ENCODE peak calls at places on chromosomes 6 and 20, in seven cellular contexts. One of them, this sample, is unnamed.

GRCh38 chr6:119879731-119880130 is 530.2 kb upstream of the MAN1A1 start:
- DNase-seq in SK-N-SH: no peak
- DNase-seq in GM12878: no peak
- DNase-seq in H1: no peak
- DNase-seq in A549: no peak
- DNase-seq in IMR-90: no peak
- DNase-seq in HepG2: no peak
- DNase-seq in this sample: no peak

GRCh38 chr6:80438728-80439127 is 332.3 kb downstream of the BCKDHB start:
- DNase-seq in HepG2: no peak
- DNase-seq in IMR-90: peak
- DNase-seq in H1: peak
- DNase-seq in SK-N-SH: no peak
- DNase-seq in GM12878: no peak
- DNase-seq in A549: peak
- DNase-seq in this sample: no peak

GRCh38 chr6:118876201-118876600 is 17.8 kb upstream of the ASF1A start:
- DNase-seq in IMR-90: peak
- DNase-seq in GM12878: no peak
- DNase-seq in HepG2: peak
- DNase-seq in H1: no peak
- DNase-seq in A549: peak
- DNase-seq in SK-N-SH: no peak
- DNase-seq in this sample: no peak

GRCh38 chr6:64589961-64590360 is 954.4 kb downstream of the PHF3 start:
- DNase-seq in H1: no peak
- DNase-seq in IMR-90: no peak
- DNase-seq in A549: no peak
- DNase-seq in GM12878: no peak
- DNase-seq in SK-N-SH: no peak
- DNase-seq in HepG2: no peak
- DNase-seq in this sample: no peak

GRCh38 chr6:57182017-57182432 is 9.9 kb downstream of the BAG2 start:
- DNase-seq in SK-N-SH: no peak
- DNase-seq in H1: no peak
- DNase-seq in GM12878: no peak
- DNase-seq in A549: no peak
- DNase-seq in HepG2: no peak
- DNase-seq in IMR-90: peak
- DNase-seq in this sample: peak

GRCh38 chr6:85191656-85192055 is 258.2 kb upstream of the NT5E start:
- DNase-seq in SK-N-SH: no peak
- DNase-seq in A549: no peak
- DNase-seq in IMR-90: peak
- DNase-seq in GM12878: no peak
- DNase-seq in H1: no peak
- DNase-seq in HepG2: no peak
- DNase-seq in this sample: no peak

GRCh38 chr6:169190144-169190584 is 63.5 kb downstream of the THBS2 start:
- DNase-seq in GM12878: no peak
- DNase-seq in H1: no peak
- DNase-seq in HepG2: no peak
- DNase-seq in SK-N-SH: no peak
- DNase-seq in IMR-90: peak
- DNase-seq in A549: no peak
- DNase-seq in this sample: no peak

GRCh38 chr6:25788305-25788922 is 33.9 kb downstream of the SLC17A4 start:
- DNase-seq in H1: peak
- DNase-seq in GM12878: no peak
- DNase-seq in SK-N-SH: peak
- DNase-seq in HepG2: peak
- DNase-seq in A549: peak
- DNase-seq in IMR-90: peak
- DNase-seq in this sample: peak

GRCh38 chr6:33445020-33445676 is 9.2 kb upstream of the ZBTB9 start:
- DNase-seq in HepG2: no peak
- DNase-seq in IMR-90: no peak
- DNase-seq in GM12878: no peak
- DNase-seq in H1: no peak
- DNase-seq in SK-N-SH: peak
- DNase-seq in A549: no peak
- DNase-seq in this sample: no peak

GRCh38 chr20:914727-915498 is 1.2 kb downstream of the ANGPT4 start:
- DNase-seq in IMR-90: no peak
- DNase-seq in GM12878: no peak
- DNase-seq in A549: no peak
- DNase-seq in SK-N-SH: no peak
- DNase-seq in H1: no peak
- DNase-seq in HepG2: no peak
- DNase-seq in this sample: no peak

GRCh38 chr6:3294921-3295871 is 36.4 kb downstream of the PSMG4 start:
- DNase-seq in HepG2: peak
- DNase-seq in SK-N-SH: peak
- DNase-seq in GM12878: no peak
- DNase-seq in IMR-90: no peak
- DNase-seq in A549: no peak
- DNase-seq in H1: no peak
- DNase-seq in this sample: no peak

GRCh38 chr6:106513813-106514212 is 115.5 kb downstream of the RTN4IP1 start:
- DNase-seq in GM12878: no peak
- DNase-seq in H1: no peak
- DNase-seq in HepG2: no peak
- DNase-seq in IMR-90: no peak
- DNase-seq in SK-N-SH: peak
- DNase-seq in A549: no peak
- DNase-seq in this sample: no peak

GRCh38 chr6:36845233-36845632 is 6.0 kb upstream of the CPNE5 start:
- DNase-seq in GM12878: no peak
- DNase-seq in IMR-90: no peak
- DNase-seq in A549: no peak
- DNase-seq in HepG2: no peak
- DNase-seq in H1: no peak
- DNase-seq in SK-N-SH: no peak
- DNase-seq in this sample: no peak
- H3K27ac ChIP-seq in GM12878: no peak
- H3K27ac ChIP-seq in IMR-90: no peak
- H3K27ac ChIP-seq in A549: no peak
- H3K27ac ChIP-seq in HepG2: no peak
- H3K27ac ChIP-seq in H1: no peak
- H3K27ac ChIP-seq in SK-N-SH: no peak
- H3K27ac ChIP-seq in this sample: no peak

DNA sequence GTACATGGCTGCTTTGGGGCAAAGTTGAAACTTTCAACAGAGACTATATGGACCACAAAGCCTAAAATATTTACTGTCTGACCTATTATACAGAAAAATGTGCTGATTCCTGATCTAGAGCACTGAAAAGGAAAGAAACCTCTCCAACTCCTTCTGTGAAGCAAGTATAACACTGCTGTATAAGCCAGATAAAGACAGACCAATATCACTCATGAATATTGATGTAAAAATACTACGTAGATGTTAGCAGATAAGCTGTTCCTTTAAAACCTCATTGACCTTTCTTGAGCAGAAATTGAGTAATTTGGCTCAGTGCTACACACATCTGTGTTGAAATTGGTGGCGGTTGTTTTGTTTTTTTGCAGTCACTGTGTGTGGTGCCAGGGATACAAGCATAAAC is 69.9 kb upstream of the HDAC2 start:
- DNase-seq in IMR-90: no peak
- DNase-seq in SK-N-SH: no peak
- DNase-seq in GM12878: no peak
- DNase-seq in H1: no peak
- DNase-seq in A549: no peak
- DNase-seq in HepG2: no peak
- DNase-seq in this sample: no peak
- TF ChIP-seq USF2 in IMR-90: no peak
- TF ChIP-seq USF2 in SK-N-SH: no peak
- TF ChIP-seq USF2 in GM12878: no peak
- TF ChIP-seq USF2 in H1: no peak
- TF ChIP-seq USF2 in A549: no peak
- TF ChIP-seq USF2 in HepG2: no peak
- TF ChIP-seq USF2 in this sample: no peak

GRCh38 chr6:104632565-104632964 is 227.2 kb downstream of the HACE1 start:
- DNase-seq in HepG2: no peak
- DNase-seq in SK-N-SH: no peak
- DNase-seq in GM12878: no peak
- DNase-seq in A549: no peak
- DNase-seq in IMR-90: no peak
- DNase-seq in H1: no peak
- DNase-seq in this sample: no peak
- H3K27ac ChIP-seq in HepG2: no peak
- H3K27ac ChIP-seq in SK-N-SH: peak
- H3K27ac ChIP-seq in GM12878: no peak
- H3K27ac ChIP-seq in A549: no peak
- H3K27ac ChIP-seq in IMR-90: no peak
- H3K27ac ChIP-seq in H1: no peak
- H3K27ac ChIP-seq in this sample: no peak

GRCh38 chr6:167141667-167142432 is 15.9 kb downstream of the GPR31 start:
- DNase-seq in GM12878: no peak
- DNase-seq in SK-N-SH: peak
- DNase-seq in H1: no peak
- DNase-seq in HepG2: peak
- DNase-seq in IMR-90: no peak
- DNase-seq in A549: peak
- DNase-seq in this sample: peak
- TF ChIP-seq USF2 in GM12878: no peak
- TF ChIP-seq USF2 in SK-N-SH: no peak
- TF ChIP-seq USF2 in H1: no peak
- TF ChIP-seq USF2 in HepG2: no peak
- TF ChIP-seq USF2 in IMR-90: no peak
- TF ChIP-seq USF2 in A549: no peak
- TF ChIP-seq USF2 in this sample: no peak

DNA sequence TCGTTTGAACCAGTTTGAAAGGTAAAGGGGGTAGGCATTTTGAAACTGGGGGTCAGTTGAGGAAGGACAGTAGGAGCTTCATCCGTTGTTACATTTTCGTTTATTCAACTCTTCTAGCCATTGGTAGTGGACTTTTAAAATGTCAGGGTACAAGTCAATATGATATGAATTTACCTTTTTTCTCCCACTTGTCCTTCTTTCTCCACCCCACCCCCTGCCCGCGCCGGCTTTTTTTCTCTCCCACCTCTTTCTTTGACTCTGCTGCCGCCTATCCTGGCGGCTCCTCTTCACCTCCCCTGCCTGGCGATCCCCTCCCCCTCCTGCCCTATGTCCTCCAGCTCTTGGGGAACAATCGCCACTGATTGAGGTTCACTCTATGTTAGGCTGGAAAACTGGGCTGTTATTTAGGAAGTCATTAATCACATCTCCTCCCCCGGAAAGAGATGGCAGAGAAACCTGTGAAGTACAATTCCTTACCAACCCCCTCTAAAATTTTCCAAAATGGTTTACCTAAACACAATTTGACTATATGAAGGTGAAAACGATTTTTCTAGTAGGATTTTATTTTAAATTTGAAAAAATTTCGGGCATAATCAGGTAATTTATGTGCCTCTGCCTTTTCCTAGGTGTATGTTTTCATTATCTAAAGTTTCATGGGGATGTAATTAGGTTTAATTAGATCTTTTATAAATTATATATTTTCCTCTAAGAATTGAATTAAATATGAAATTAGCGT is 812 bp upstream of the LIN28B start:
- DNase-seq in IMR-90: no peak
- DNase-seq in GM12878: no peak
- DNase-seq in SK-N-SH: peak
- DNase-seq in HepG2: peak
- DNase-seq in H1: peak
- DNase-seq in A549: peak
- DNase-seq in this sample: peak
- H3K27ac ChIP-seq in IMR-90: no peak
- H3K27ac ChIP-seq in GM12878: no peak
- H3K27ac ChIP-seq in SK-N-SH: peak
- H3K27ac ChIP-seq in HepG2: peak
- H3K27ac ChIP-seq in H1: peak
- H3K27ac ChIP-seq in A549: peak
- H3K27ac ChIP-seq in this sample: peak

GRCh38 chr20:10603378-10603777 is 70.4 kb downstream of the JAG1 start:
- DNase-seq in H1: no peak
- DNase-seq in IMR-90: no peak
- DNase-seq in A549: no peak
- DNase-seq in GM12878: no peak
- DNase-seq in HepG2: no peak
- DNase-seq in SK-N-SH: no peak
- DNase-seq in this sample: no peak

GRCh38 chr20:10602141-10602660 is 71.6 kb downstream of the JAG1 start:
- DNase-seq in GM12878: no peak
- DNase-seq in HepG2: no peak
- DNase-seq in IMR-90: no peak
- DNase-seq in A549: no peak
- DNase-seq in SK-N-SH: no peak
- DNase-seq in H1: no peak
- DNase-seq in this sample: no peak

GRCh38 chr20:10605547-10606195 is 68.1 kb downstream of the JAG1 start:
- DNase-seq in SK-N-SH: no peak
- DNase-seq in GM12878: no peak
- DNase-seq in IMR-90: no peak
- DNase-seq in A549: no peak
- DNase-seq in H1: no peak
- DNase-seq in HepG2: no peak
- DNase-seq in this sample: no peak

GRCh38 chr20:10604865-10605440 is 68.8 kb downstream of the JAG1 start:
- DNase-seq in A549: no peak
- DNase-seq in IMR-90: no peak
- DNase-seq in SK-N-SH: no peak
- DNase-seq in GM12878: no peak
- DNase-seq in HepG2: no peak
- DNase-seq in H1: no peak
- DNase-seq in this sample: no peak

GRCh38 chr20:10603971-10604864 is 69.6 kb downstream of the JAG1 start:
- DNase-seq in GM12878: no peak
- DNase-seq in H1: no peak
- DNase-seq in HepG2: peak
- DNase-seq in IMR-90: peak
- DNase-seq in SK-N-SH: no peak
- DNase-seq in A549: peak
- DNase-seq in this sample: no peak
- TF ChIP-seq USF2 in GM12878: no peak
- TF ChIP-seq USF2 in H1: no peak
- TF ChIP-seq USF2 in HepG2: no peak
- TF ChIP-seq USF2 in IMR-90: peak
- TF ChIP-seq USF2 in SK-N-SH: no peak
- TF ChIP-seq USF2 in A549: no peak
- TF ChIP-seq USF2 in this sample: no peak

DNA sequence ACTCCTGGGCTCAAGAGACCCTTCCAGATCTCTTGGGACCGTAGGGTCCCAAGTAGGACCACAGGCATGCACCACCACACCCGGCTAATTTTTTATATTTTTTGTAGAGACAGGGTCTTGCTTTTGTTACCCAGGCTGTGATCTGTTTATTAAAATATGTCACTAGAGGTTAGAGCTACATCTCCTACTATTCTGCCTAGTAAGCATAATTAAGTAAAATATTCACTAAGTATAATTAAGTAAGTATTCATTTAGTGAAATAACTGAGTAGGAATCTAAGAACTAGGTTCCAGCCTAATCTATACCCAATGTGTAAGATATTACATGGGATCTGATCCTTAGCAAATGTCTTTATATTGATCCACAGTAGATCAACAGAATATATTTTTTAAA is 40.2 kb upstream of the GCM1 start:
- DNase-seq in HepG2: no peak
- DNase-seq in H1: no peak
- DNase-seq in SK-N-SH: no peak
- DNase-seq in A549: no peak
- DNase-seq in GM12878: no peak
- DNase-seq in IMR-90: no peak
- DNase-seq in this sample: no peak
- H3K27ac ChIP-seq in HepG2: no peak
- H3K27ac ChIP-seq in H1: no peak
- H3K27ac ChIP-seq in SK-N-SH: no peak
- H3K27ac ChIP-seq in A549: no peak
- H3K27ac ChIP-seq in GM12878: no peak
- H3K27ac ChIP-seq in IMR-90: no peak
- H3K27ac ChIP-seq in this sample: no peak

This sample was measured in K562.